ENCODE peak calls at places on chromosome 19, in five cellular contexts. S, F, N, G and Y are unnamed samples.

GRCh38 chr19:16922949-16923348 is 34.1 kb downstream of the F2RL3 start:
- DNase-seq in S (no peak), F (no peak), N (no peak), G (no peak), Y (no peak)

GRCh38 chr19:19618384-19619051 is at the start of gene PBX4:
- DNase-seq in S (peak; percentile 99), F (peak; percentile 82), N (peak; percentile 99), G (peak; percentile 97), Y (peak; percentile 99)

GRCh38 chr19:8611890-8612806 is 1.6 kb upstream of the ADAMTS10 start:
- DNase-seq in S (no peak), F (peak; percentile 66), N (peak; percentile 88), G (peak; percentile 90), Y (no peak)

GRCh38 chr19:1510442-1510806 is 2.4 kb downstream of the ADAMTSL5 start:
- DNase-seq in S (no peak), F (no peak), N (no peak), G (no peak), Y (no peak)

GRCh38 chr19:35347171-35347929 is at the start of gene FFAR1:
- DNase-seq in S (peak; percentile 38), F (no peak), N (peak; percentile 13), G (peak; percentile 61), Y (peak; percentile 32)

GRCh38 chr19:18723871-18724377 is 40.4 kb downstream of the CRTC1 start:
- DNase-seq in S (no peak), F (no peak), N (no peak), G (no peak), Y (no peak)

GRCh38 chr19:57096640-57097361 is 23.0 kb upstream of the USP29 start:
- DNase-seq in S (no peak), F (no peak), N (no peak), G (no peak), Y (no peak)

GRCh38 chr19:38004505-38005223 is 97.7 kb downstream of the SIPA1L3 start:
- DNase-seq in S (peak; percentile 78), F (peak; percentile 98), N (peak; percentile 92), G (peak; percentile 89), Y (no peak)

GRCh38 chr19:13154911-13155471 is 4.8 kb downstream of the IER2 start:
- DNase-seq in S (peak; percentile 90), F (peak; percentile 65), N (peak; percentile 94), G (peak; percentile 81), Y (peak; percentile 71)

GRCh38 chr19:52286256-52286655 is 10.7 kb upstream of the ZNF480 start:
- DNase-seq in S (no peak), F (no peak), N (no peak), G (no peak), Y (no peak)

GRCh38 chr19:1168877-1169791 is 4.9 kb downstream of the SBNO2 start:
- DNase-seq in S (no peak), F (peak; percentile 85), N (no peak), G (no peak), Y (no peak)

GRCh38 chr19:55667958-55668357 is 7.1 kb upstream of the EPN1 start:
- DNase-seq in S (no peak), F (no peak), N (no peak), G (no peak), Y (no peak)

GRCh38 chr19:27889156-27889555 is 1323.8 kb downstream of the UQCRFS1 start:
- DNase-seq in S (no peak), F (no peak), N (no peak), G (no peak), Y (no peak)

GRCh38 chr19:48633148-48634035 is 3.8 kb downstream of the DBP start:
- DNase-seq in S (no peak), F (no peak), N (peak; percentile 56), G (no peak), Y (no peak)

GRCh38 chr19:49820125-49820524 is 2.0 kb downstream of the MED25 start:
- DNase-seq in S (no peak), F (no peak), N (no peak), G (no peak), Y (no peak)

GRCh38 chr19:32570081-32570785 is 10.8 kb upstream of the PDCD5 start:
- DNase-seq in S (peak; percentile 64), F (peak; percentile 57), N (peak; percentile 86), G (no peak), Y (peak; percentile 43)

GRCh38 chr19:55452381-55453325 is 8.8 kb downstream of the ISOC2 start:
- DNase-seq in S (peak; percentile 95), F (peak; percentile 79), N (peak; percentile 96), G (no peak), Y (peak; percentile 19)

GRCh38 chr19:40681039-40681438 is 9.4 kb downstream of the NUMBL start:
- DNase-seq in S (no peak), F (no peak), N (no peak), G (no peak), Y (no peak)

GRCh38 chr19:57245959-57246358 is 5.5 kb downstream of the ZNF805 start:
- DNase-seq in S (no peak), F (no peak), N (no peak), G (no peak), Y (no peak)

GRCh38 chr19:40366697-40367561 is 18.4 kb downstream of the PLD3 start:
- DNase-seq in S (peak; percentile 75), F (peak; percentile 24), N (peak; percentile 88), G (no peak), Y (no peak)

GRCh38 chr19:41295506-41295905 is 14.5 kb upstream of the CCDC97 start:
- DNase-seq in S (no peak), F (no peak), N (no peak), G (no peak), Y (no peak)

GRCh38 chr19:1567116-1567847 is 843 bp downstream of the MEX3D start:
- DNase-seq in S (no peak), F (no peak), N (peak; percentile 68), G (peak; percentile 61), Y (no peak)

GRCh38 chr19:15991602-15992001 is 42.8 kb downstream of the OR10H4 start:
- DNase-seq in S (no peak), F (no peak), N (no peak), G (no peak), Y (no peak)

GRCh38 chr19:16384688-16385087 is 60.1 kb downstream of the KLF2 start:
- DNase-seq in S (no peak), F (no peak), N (no peak), G (peak; percentile 37), Y (no peak)

GRCh38 chr19:39362682-39363657 is 20.7 kb downstream of the SAMD4B start:
- DNase-seq in S (no peak), F (peak; percentile 85), N (no peak), G (no peak), Y (no peak)
- H3K27ac ChIP-seq in S (no peak overlapping the region), F (peak overlapping the region; percentile 50), N (no peak overlapping the region), G (no peak overlapping the region), Y (no peak overlapping the region)

GRCh38 chr19:14352526-14352925 is 28.7 kb upstream of the ADGRE5 start:
- DNase-seq in S (no peak), F (no peak), N (no peak), G (no peak), Y (no peak)
- H3K27ac ChIP-seq in S (no peak overlapping the region), F (no peak overlapping the region), N (no peak overlapping the region), G (no peak overlapping the region), Y (no peak overlapping the region)

GRCh38 chr19:3672993-3673392 is 27.3 kb downstream of the PIP5K1C start:
- DNase-seq in S (no peak), F (no peak), N (peak; percentile 76), G (no peak), Y (no peak)
- H3K27ac ChIP-seq in S (no peak overlapping the region), F (no peak overlapping the region), N (no peak overlapping the region), G (no peak overlapping the region), Y (no peak overlapping the region)

DNA sequence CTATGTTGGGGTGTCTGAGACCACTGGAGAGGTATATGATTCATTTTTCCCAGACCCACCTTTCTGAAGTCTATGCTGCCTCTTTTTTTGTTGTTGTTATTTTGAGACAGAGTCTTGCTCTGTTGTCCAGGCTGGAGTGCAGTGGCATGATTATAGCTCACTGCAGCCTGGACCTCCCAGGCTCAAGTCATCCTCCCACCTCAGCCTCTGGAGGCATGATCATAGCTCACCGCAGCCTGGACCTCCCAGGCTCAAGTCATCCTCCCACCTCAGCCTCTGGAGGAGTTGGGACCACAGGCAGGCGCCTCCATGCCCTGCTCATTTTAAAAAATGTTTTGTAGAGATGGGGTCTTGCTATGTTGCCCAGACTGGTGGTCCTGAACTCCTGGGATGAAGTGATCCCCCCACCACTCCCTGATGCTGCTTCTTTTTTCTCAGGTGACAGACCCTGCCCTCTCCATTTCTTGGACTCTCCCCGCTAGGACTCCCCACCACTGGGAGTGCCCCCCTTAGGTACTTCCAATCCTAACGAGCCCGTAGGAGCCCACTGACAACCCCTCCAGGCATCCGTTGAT is 45.3 kb downstream of the ARHGEF18 start:
- DNase-seq in S (no peak), F (no peak), N (no peak), G (no peak), Y (no peak)
- H3K27ac ChIP-seq in S (no peak overlapping the region), F (peak overlapping the region; percentile 24), N (no peak overlapping the region), G (no peak overlapping the region), Y (peak overlapping the region; percentile 57)

GRCh38 chr19:10120538-10121198 is 969 bp upstream of the EIF3G start:
- DNase-seq in S (no peak), F (peak; percentile 92), N (no peak), G (no peak), Y (no peak)

GRCh38 chr19:10122066-10122465 is 2.4 kb upstream of the EIF3G start:
- DNase-seq in S (no peak), F (peak; percentile 70), N (no peak), G (peak; percentile 67), Y (no peak)

GRCh38 chr19:10124429-10124828 is 4.7 kb upstream of the EIF3G start:
- DNase-seq in S (no peak), F (no peak), N (no peak), G (no peak), Y (no peak)

GRCh38 chr19:10126213-10126639 is 6.5 kb upstream of the EIF3G start:
- DNase-seq in S (no peak), F (no peak), N (no peak), G (no peak), Y (no peak)
- H3K27ac ChIP-seq in S (no peak overlapping the region), F (no peak overlapping the region), N (no peak overlapping the region), G (no peak overlapping the region), Y (no peak overlapping the region)

GRCh38 chr19:47309608-47310007 is at the start of gene C5AR1:
- DNase-seq in S (no peak), F (no peak), N (no peak), G (peak; percentile 81), Y (no peak)
- H3K27ac ChIP-seq in S (no peak within 1 kb of the TSS), F (no peak within 1 kb of the TSS), N (no peak within 1 kb of the TSS), G (no peak within 1 kb of the TSS), Y (no peak within 1 kb of the TSS)

GRCh38 chr19:46580247-46580646 is 20.9 kb upstream of the CALM3 start:
- DNase-seq in S (no peak), F (no peak), N (no peak), G (no peak), Y (no peak)
- H3K27ac ChIP-seq in S (no peak overlapping the region), F (no peak overlapping the region), N (no peak overlapping the region), G (no peak overlapping the region), Y (no peak overlapping the region)